ENCODE peak calls at places on chromosomes 5 and 9, in six cellular contexts. U is sigmoid colon, T is IMR-90, I is breast epithelium, M is tibial nerve, Q is ovary. Z is an unnamed sample.
A peak's percentile ranks its signal among the peaks of the same experiment; 100 is the strongest.

GRCh38 chr5:97011567-97011966 is 75.7 kb downstream of the LNPEP start:
- DNase-seq in T (no peak), U (no peak), M (no peak), Q (no peak), I (no peak), Z (no peak)

GRCh38 chr9:108297025-108297424 is 558.8 kb downstream of the ACTL7B start:
- DNase-seq in M (peak; percentile 57), Q (no peak), U (peak; percentile 83), I (no peak), T (peak; percentile 73), Z (no peak)

GRCh38 chr5:54580997-54581741 is 63.6 kb downstream of the SNX18 start:
- DNase-seq in Q (no peak), I (no peak), U (no peak), M (no peak), T (peak; percentile 27), Z (no peak)

GRCh38 chr9:3401556-3401955 is 124.2 kb downstream of the RFX3 start:
- DNase-seq in I (no peak), U (no peak), T (no peak), Q (no peak), M (no peak), Z (no peak)

GRCh38 chr5:81717815-81718214 is 33.1 kb downstream of the SSBP2 start:
- DNase-seq in Q (no peak), T (peak; percentile 80), M (no peak), U (no peak), I (no peak), Z (no peak)

GRCh38 chr9:17757816-17758215 is 178.9 kb downstream of the SH3GL2 start:
- DNase-seq in Q (no peak), U (no peak), M (no peak), I (no peak), T (peak; percentile 2), Z (no peak)

GRCh38 chr5:67431191-67431590 is 234.6 kb upstream of the CD180 start:
- DNase-seq in U (no peak), I (no peak), T (no peak), M (no peak), Q (no peak), Z (no peak)

GRCh38 chr5:168172718-168173045 is 118.8 kb upstream of the WWC1 start:
- DNase-seq in M (no peak), Q (no peak), U (no peak), I (no peak), T (no peak), Z (no peak)

GRCh38 chr5:92907914-92908606 is 673.0 kb downstream of the NR2F1-AS1 start:
- DNase-seq in I (no peak), Q (no peak), T (peak; percentile 75), U (no peak), M (no peak), Z (no peak)

GRCh38 chr5:56479701-56480304 is 246.7 kb upstream of the ANKRD55 start:
- DNase-seq in M (no peak), U (no peak), T (no peak), Q (no peak), I (no peak), Z (no peak)

GRCh38 chr5:88833371-88834107 is 49.4 kb downstream of the MEF2C start:
- DNase-seq in Q (peak; percentile 47), I (no peak), T (peak; percentile 74), U (peak; percentile 84), M (no peak), Z (no peak)

GRCh38 chr9:22041792-22042191 is 32.7 kb upstream of the CDKN2B start:
- DNase-seq in I (no peak), T (no peak), Q (no peak), M (no peak), U (no peak), Z (no peak)

GRCh38 chr5:63070001-63070400 is 491.4 kb downstream of the LRRC70 start:
- DNase-seq in M (no peak), T (no peak), Q (no peak), U (no peak), I (no peak), Z (no peak)

GRCh38 chr9:87148391-87149237 is 201.3 kb upstream of the GAS1 start:
- DNase-seq in Q (peak; percentile 79), I (peak; percentile 74), U (peak; percentile 91), T (peak; percentile 75), M (peak; percentile 74), Z (no peak)

GRCh38 chr9:130282000-130282700 is 16.6 kb downstream of the HMCN2 start:
- DNase-seq in Q (peak; percentile 59), U (peak; percentile 95), T (no peak), M (peak; percentile 27), I (no peak), Z (no peak)

GRCh38 chr5:116032094-116032517 is at the start of gene ARL14EPL:
- DNase-seq in U (no peak), M (no peak), I (no peak), T (peak; percentile 92), Q (peak; percentile 42), Z (no peak)

GRCh38 chr5:16978296-16978695 is 42.2 kb upstream of the MYO10 start:
- DNase-seq in T (no peak), Q (no peak), I (no peak), U (no peak), M (no peak), Z (no peak)

GRCh38 chr9:97748525-97748924 is 51.4 kb upstream of the XPA start:
- DNase-seq in I (no peak), M (no peak), U (no peak), Q (no peak), T (no peak), Z (no peak)

GRCh38 chr5:153209687-153210086 is 280.8 kb upstream of the GRIA1 start:
- DNase-seq in I (no peak), T (no peak), Q (no peak), M (no peak), U (no peak), Z (no peak)

GRCh38 chr9:92538541-92538940 is 2.8 kb upstream of the ECM2 start:
- DNase-seq in U (no peak), Q (no peak), M (no peak), T (peak; percentile 38), I (no peak), Z (no peak)

GRCh38 chr5:141369994-141370848 is at the start of gene PCDHGB3:
- DNase-seq in Q (no peak), I (no peak), U (no peak), T (peak; percentile 74), M (no peak), Z (no peak)

GRCh38 chr5:78504726-78505431 is 143.7 kb downstream of the LHFPL2 start:
- DNase-seq in I (peak; percentile 76), Q (peak; percentile 84), M (peak; percentile 71), U (peak; percentile 96), T (peak; percentile 100), Z (no peak)

GRCh38 chr5:159178978-159179377 is 30.4 kb downstream of the RNF145 start:
- DNase-seq in M (no peak), T (peak; percentile 99), Q (no peak), I (no peak), U (no peak), Z (no peak)

GRCh38 chr9:33835625-33836260 is 18.8 kb downstream of the UBE2R2 start:
- DNase-seq in Q (no peak), T (no peak), I (no peak), U (no peak), M (no peak), Z (no peak)

GRCh38 chr5:37208883-37209808 is 40.0 kb downstream of the CPLANE1 start:
- DNase-seq in T (peak; percentile 25), Q (peak; percentile 41), I (no peak), U (no peak), M (no peak), Z (no peak)

GRCh38 chr9:127568971-127569818 is 42.9 kb upstream of the STXBP1 start:
- DNase-seq in M (peak; percentile 75), T (peak; percentile 72), Q (peak; percentile 88), I (peak; percentile 85), U (peak; percentile 92), Z (no peak)
- TF ChIP-seq POLR2A in M (peak; percentile 74), T (peak; percentile 78), Q (no peak), I (peak; percentile 72), U (peak; percentile 44), Z (no peak)

GRCh38 chr5:38994329-38994927 is 79.8 kb downstream of the RICTOR start:
- DNase-seq in I (no peak), Q (no peak), U (no peak), T (peak; percentile 76), M (no peak), Z (no peak)
- TF ChIP-seq CTCF in I (peak; percentile 57), Q (peak; percentile 13), U (peak; percentile 30), T (peak; percentile 67), M (no peak), Z (peak; percentile 53)

DNA sequence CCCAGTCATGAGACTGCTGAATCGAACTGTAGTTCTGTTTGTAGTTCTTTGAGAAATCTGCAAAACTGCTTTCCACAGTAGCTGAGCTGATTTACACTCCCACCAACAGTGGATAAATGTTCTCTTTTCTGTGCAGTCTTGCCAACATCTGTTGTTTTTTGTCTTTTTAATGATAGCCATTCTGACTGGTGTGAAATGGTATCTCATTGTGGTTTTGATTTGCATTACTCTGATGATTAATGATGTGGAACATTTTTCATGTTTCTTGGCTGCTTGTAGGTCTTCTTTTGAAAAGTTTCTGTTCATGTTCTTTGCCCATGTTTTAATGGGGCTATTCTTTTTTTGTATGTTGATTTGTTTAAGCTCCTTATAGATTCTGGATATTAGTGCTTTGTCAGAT is 187.3 kb upstream of the TLE4 start:
- DNase-seq in Q (no peak), T (no peak), M (no peak), I (no peak), U (no peak), Z (no peak)
- H3K4me1 ChIP-seq in Q (no peaks in the 10 kb centered on the region), T (peaks cover 1% of the 10 kb centered on the region), M (no peaks in the 10 kb centered on the region), I (no peaks in the 10 kb centered on the region), U (no peaks in the 10 kb centered on the region), Z (peaks cover 13% of the 10 kb centered on the region)

GRCh38 chr5:172659909-172660628 is 19.0 kb downstream of the NEURL1B start:
- DNase-seq in M (peak; percentile 77), Q (peak; percentile 81), U (peak; percentile 98), T (peak; percentile 94), I (no peak), Z (no peak)
- TF ChIP-seq POLR2A in M (peak; percentile 52), Q (no peak), U (peak; percentile 28), T (peak; percentile 44), I (no peak), Z (no peak)

GRCh38 chr5:675111-675875 is 17.9 kb downstream of the TPPP start:
- DNase-seq in M (no peak), Q (no peak), T (no peak), U (peak; percentile 59), I (peak; percentile 27), Z (no peak)

GRCh38 chr5:675876-676698 is 17.1 kb downstream of the TPPP start:
- DNase-seq in Q (no peak), U (peak; percentile 51), M (no peak), T (no peak), I (peak; percentile 47), Z (no peak)

GRCh38 chr5:673140-673836 is 19.9 kb downstream of the TPPP start:
- DNase-seq in U (peak; percentile 63), Q (no peak), I (peak; percentile 51), M (no peak), T (no peak), Z (no peak)

GRCh38 chr5:673837-674629 is 19.1 kb downstream of the TPPP start:
- DNase-seq in I (peak; percentile 57), Q (no peak), M (no peak), T (no peak), U (peak; percentile 66), Z (no peak)

DNA sequence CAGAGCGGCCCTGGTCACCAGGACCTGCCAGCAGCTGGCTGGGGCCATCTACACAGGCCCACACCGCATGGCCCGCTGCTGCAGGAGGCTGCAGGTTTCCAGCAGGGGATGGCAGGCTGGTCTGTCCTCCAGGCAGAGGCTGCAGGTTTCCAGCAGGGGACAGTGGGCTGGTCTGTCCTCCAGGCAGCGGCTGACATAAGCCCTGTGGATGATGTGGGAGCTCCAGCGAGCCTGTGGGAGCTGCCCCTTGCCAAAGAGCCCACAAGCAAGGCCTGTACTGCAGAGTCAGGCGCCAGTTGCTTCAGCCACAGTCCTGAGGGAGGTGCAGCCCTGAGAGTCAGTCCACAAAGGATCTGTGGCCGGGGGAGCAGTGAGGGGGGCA is 18.5 kb downstream of the TPPP start:
- DNase-seq in T (no peak), Q (no peak), M (no peak), I (peak; percentile 45), U (peak; percentile 57), Z (no peak)
- TF ChIP-seq CTCF in T (no peak), Q (no peak), M (no peak), I (no peak), U (no peak), Z (no peak)